ENCODE peak calls at places on chromosome 15, in five cellular contexts. One of them, this sample, is unnamed.

GRCh38 chr15:39079296-39079834 is 501.5 kb upstream of the THBS1 start:
- DNase-seq in stomach: no peak
- DNase-seq in sigmoid colon: no peak
- DNase-seq in breast epithelium: no peak
- DNase-seq in ovary: no peak
- DNase-seq in this sample: no peak

GRCh38 chr15:83100072-83100646 is 7.3 kb upstream of the TM6SF1 start:
- DNase-seq in stomach: no peak
- DNase-seq in sigmoid colon: no peak
- DNase-seq in breast epithelium: no peak
- DNase-seq in ovary: no peak
- DNase-seq in this sample: peak

GRCh38 chr15:69712999-69713398 is 260.4 kb downstream of the RPLP1 start:
- DNase-seq in stomach: no peak
- DNase-seq in sigmoid colon: no peak
- DNase-seq in breast epithelium: no peak
- DNase-seq in ovary: no peak
- DNase-seq in this sample: no peak

GRCh38 chr15:63858448-63858847 is 24.7 kb upstream of the HERC1 start:
- DNase-seq in stomach: no peak
- DNase-seq in sigmoid colon: no peak
- DNase-seq in breast epithelium: no peak
- DNase-seq in ovary: no peak
- DNase-seq in this sample: no peak

GRCh38 chr15:63041982-63042878 is at the start of gene TPM1:
- DNase-seq in stomach: peak
- DNase-seq in sigmoid colon: peak
- DNase-seq in breast epithelium: peak
- DNase-seq in ovary: peak
- DNase-seq in this sample: peak

GRCh38 chr15:31465083-31465955 is 138.7 kb downstream of the KLF13 start:
- DNase-seq in stomach: peak
- DNase-seq in sigmoid colon: no peak
- DNase-seq in breast epithelium: no peak
- DNase-seq in ovary: no peak
- DNase-seq in this sample: no peak

GRCh38 chr15:27486036-27486435 is 515.1 kb downstream of the GABRG3 start:
- DNase-seq in stomach: no peak
- DNase-seq in sigmoid colon: no peak
- DNase-seq in breast epithelium: no peak
- DNase-seq in ovary: no peak
- DNase-seq in this sample: no peak

GRCh38 chr15:66670698-66671580 is 31.1 kb upstream of the SMAD6 start:
- DNase-seq in stomach: peak
- DNase-seq in sigmoid colon: no peak
- DNase-seq in breast epithelium: peak
- DNase-seq in ovary: no peak
- DNase-seq in this sample: peak

GRCh38 chr15:45855210-45855906 is 220.5 kb downstream of the SQOR start:
- DNase-seq in stomach: peak
- DNase-seq in sigmoid colon: no peak
- DNase-seq in breast epithelium: no peak
- DNase-seq in ovary: no peak
- DNase-seq in this sample: no peak

GRCh38 chr15:67510597-67511225 is 10.2 kb upstream of the C15orf61 start:
- DNase-seq in stomach: no peak
- DNase-seq in sigmoid colon: no peak
- DNase-seq in breast epithelium: no peak
- DNase-seq in ovary: no peak
- DNase-seq in this sample: no peak

GRCh38 chr15:79970921-79971434 is at the start of gene BCL2A1:
- DNase-seq in stomach: peak
- DNase-seq in sigmoid colon: no peak
- DNase-seq in breast epithelium: no peak
- DNase-seq in ovary: no peak
- DNase-seq in this sample: peak

GRCh38 chr15:66886241-66886675 is 179.1 kb upstream of the SMAD3 start:
- DNase-seq in stomach: no peak
- DNase-seq in sigmoid colon: peak
- DNase-seq in breast epithelium: no peak
- DNase-seq in ovary: no peak
- DNase-seq in this sample: no peak

GRCh38 chr15:72534522-72534921 is 60.4 kb downstream of the ARIH1 start:
- DNase-seq in stomach: no peak
- DNase-seq in sigmoid colon: no peak
- DNase-seq in breast epithelium: no peak
- DNase-seq in ovary: no peak
- DNase-seq in this sample: no peak

GRCh38 chr15:94247789-94248638 is 16.7 kb downstream of the MCTP2 start:
- DNase-seq in stomach: no peak
- DNase-seq in sigmoid colon: no peak
- DNase-seq in breast epithelium: no peak
- DNase-seq in ovary: no peak
- DNase-seq in this sample: no peak

GRCh38 chr15:96046620-96047240 is 283.8 kb upstream of the NR2F2 start:
- DNase-seq in stomach: no peak
- DNase-seq in sigmoid colon: no peak
- DNase-seq in breast epithelium: no peak
- DNase-seq in ovary: no peak
- DNase-seq in this sample: no peak

GRCh38 chr15:62173215-62173614 is 8.1 kb upstream of the C2CD4B start:
- DNase-seq in stomach: no peak
- DNase-seq in sigmoid colon: no peak
- DNase-seq in breast epithelium: no peak
- DNase-seq in ovary: no peak
- DNase-seq in this sample: peak

GRCh38 chr15:64975390-64975789 is 14.3 kb downstream of the SPG21 start:
- DNase-seq in stomach: no peak
- DNase-seq in sigmoid colon: no peak
- DNase-seq in breast epithelium: no peak
- DNase-seq in ovary: no peak
- DNase-seq in this sample: no peak

GRCh38 chr15:64981812-64982431 is 7.8 kb downstream of the SPG21 start:
- DNase-seq in stomach: no peak
- DNase-seq in sigmoid colon: no peak
- DNase-seq in breast epithelium: no peak
- DNase-seq in ovary: no peak
- DNase-seq in this sample: no peak

GRCh38 chr15:64982472-64982871 is 7.2 kb downstream of the SPG21 start:
- DNase-seq in stomach: no peak
- DNase-seq in sigmoid colon: no peak
- DNase-seq in breast epithelium: no peak
- DNase-seq in ovary: no peak
- DNase-seq in this sample: no peak

GRCh38 chr15:64979252-64979710 is 10.4 kb downstream of the SPG21 start:
- DNase-seq in stomach: no peak
- DNase-seq in sigmoid colon: no peak
- DNase-seq in breast epithelium: no peak
- DNase-seq in ovary: no peak
- DNase-seq in this sample: no peak
- TF ChIP-seq POLR2A in stomach: no peak
- TF ChIP-seq POLR2A in sigmoid colon: no peak
- TF ChIP-seq POLR2A in breast epithelium: no peak
- TF ChIP-seq POLR2A in ovary: no peak
- TF ChIP-seq POLR2A in this sample: no peak

DNA sequence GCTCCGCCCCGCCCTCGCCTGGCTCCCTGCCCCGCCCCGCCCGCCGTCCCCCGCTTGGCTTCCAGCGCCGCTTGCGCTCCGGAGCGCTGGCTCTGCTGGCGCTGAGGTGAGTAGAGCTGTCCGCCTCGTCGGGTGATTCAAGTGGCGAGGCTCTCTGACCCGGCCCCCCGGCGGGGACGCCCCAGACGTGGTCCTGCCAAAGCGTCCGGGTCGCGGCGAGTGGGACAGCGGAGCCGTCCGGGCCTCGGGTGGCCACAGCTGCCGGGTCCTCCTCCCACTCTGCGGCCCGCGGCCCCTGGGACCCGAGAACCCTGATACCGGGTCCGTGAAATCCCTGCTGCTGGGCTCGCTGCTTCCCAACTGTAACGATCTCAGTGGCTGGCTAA is at the start of gene LRRC28:
- DNase-seq in stomach: no peak
- DNase-seq in sigmoid colon: no peak
- DNase-seq in breast epithelium: no peak
- DNase-seq in ovary: no peak
- DNase-seq in this sample: no peak
- TF ChIP-seq POLR2A in stomach: no peak
- TF ChIP-seq POLR2A in sigmoid colon: peak
- TF ChIP-seq POLR2A in breast epithelium: no peak
- TF ChIP-seq POLR2A in ovary: peak
- TF ChIP-seq POLR2A in this sample: no peak

GRCh38 chr15:40091861-40092415 is 16.7 kb downstream of the BMF start:
- DNase-seq in stomach: no peak
- DNase-seq in sigmoid colon: no peak
- DNase-seq in breast epithelium: peak
- DNase-seq in ovary: no peak
- DNase-seq in this sample: no peak
- TF ChIP-seq POLR2A in stomach: no peak
- TF ChIP-seq POLR2A in sigmoid colon: no peak
- TF ChIP-seq POLR2A in breast epithelium: no peak
- TF ChIP-seq POLR2A in ovary: no peak
- TF ChIP-seq POLR2A in this sample: no peak

DNA sequence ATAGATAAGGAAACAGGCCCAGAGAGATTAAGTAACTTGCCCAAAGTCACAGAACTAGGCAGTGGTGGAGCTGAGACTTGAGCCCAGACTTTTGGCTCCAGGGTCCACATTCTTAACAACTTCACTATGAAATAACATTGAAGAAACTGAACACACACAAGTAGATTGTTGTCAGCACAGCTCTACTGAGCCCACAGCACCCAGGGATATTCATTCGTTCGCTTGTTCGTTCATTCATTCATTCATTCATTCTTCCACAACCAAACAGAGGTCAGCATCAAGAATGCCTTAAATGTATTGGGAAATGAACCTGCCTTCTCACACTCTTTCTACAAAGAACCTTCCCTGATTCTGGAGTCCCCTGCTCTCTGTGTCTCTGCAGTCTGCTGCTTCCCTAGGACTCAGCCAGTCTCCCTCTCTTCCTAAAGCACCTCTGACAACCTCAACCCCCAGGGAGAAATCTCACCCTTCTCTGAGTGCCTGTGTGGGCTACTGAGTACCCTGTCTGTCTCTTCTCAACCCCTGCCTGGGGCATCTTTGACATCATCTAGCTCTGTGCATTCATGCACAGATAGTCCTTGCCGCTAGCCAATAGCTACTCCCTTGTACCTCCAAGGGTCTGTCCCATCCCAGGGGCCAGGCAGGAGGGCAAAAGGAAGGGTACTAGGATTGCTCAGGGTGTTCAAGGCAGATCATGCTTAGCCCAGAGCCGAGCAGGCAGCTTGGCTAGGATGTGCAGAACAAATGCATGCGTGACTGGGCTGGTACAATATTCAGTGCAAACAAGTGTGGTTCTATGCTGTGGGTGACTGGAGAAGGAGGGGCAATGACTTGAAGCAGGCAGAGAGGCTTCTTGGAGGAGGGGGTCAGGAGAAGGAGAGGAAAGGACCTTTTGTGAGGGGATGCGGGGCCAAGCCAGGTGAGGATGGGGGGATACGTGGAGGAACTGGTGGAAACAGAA is 3.4 kb downstream of the LINGO1 start:
- DNase-seq in stomach: no peak
- DNase-seq in sigmoid colon: no peak
- DNase-seq in breast epithelium: no peak
- DNase-seq in ovary: no peak
- DNase-seq in this sample: no peak
- TF ChIP-seq POLR2A in stomach: no peak
- TF ChIP-seq POLR2A in sigmoid colon: no peak
- TF ChIP-seq POLR2A in breast epithelium: no peak
- TF ChIP-seq POLR2A in ovary: no peak
- TF ChIP-seq POLR2A in this sample: no peak

GRCh38 chr15:36818260-36818659 is 238.8 kb downstream of the CDIN1 start:
- DNase-seq in stomach: no peak
- DNase-seq in sigmoid colon: no peak
- DNase-seq in breast epithelium: no peak
- DNase-seq in ovary: no peak
- DNase-seq in this sample: no peak
- TF ChIP-seq POLR2A in stomach: no peak
- TF ChIP-seq POLR2A in sigmoid colon: no peak
- TF ChIP-seq POLR2A in breast epithelium: no peak
- TF ChIP-seq POLR2A in ovary: no peak
- TF ChIP-seq POLR2A in this sample: no peak

GRCh38 chr15:85094685-85095084 is 113.0 kb downstream of the PDE8A start:
- DNase-seq in stomach: no peak
- DNase-seq in sigmoid colon: no peak
- DNase-seq in breast epithelium: no peak
- DNase-seq in ovary: no peak
- DNase-seq in this sample: no peak
- TF ChIP-seq POLR2A in stomach: no peak
- TF ChIP-seq POLR2A in sigmoid colon: no peak
- TF ChIP-seq POLR2A in breast epithelium: no peak
- TF ChIP-seq POLR2A in ovary: no peak
- TF ChIP-seq POLR2A in this sample: no peak

GRCh38 chr15:52113708-52114107 is 1.1 kb upstream of the BCL2L10 start:
- DNase-seq in stomach: no peak
- DNase-seq in sigmoid colon: no peak
- DNase-seq in breast epithelium: no peak
- DNase-seq in ovary: no peak
- DNase-seq in this sample: no peak

GRCh38 chr15:52111517-52112202 is 915 bp downstream of the BCL2L10 start:
- DNase-seq in stomach: no peak
- DNase-seq in sigmoid colon: no peak
- DNase-seq in breast epithelium: no peak
- DNase-seq in ovary: no peak
- DNase-seq in this sample: no peak

GRCh38 chr15:52114256-52114655 is 1.7 kb upstream of the BCL2L10 start:
- DNase-seq in stomach: no peak
- DNase-seq in sigmoid colon: no peak
- DNase-seq in breast epithelium: no peak
- DNase-seq in ovary: no peak
- DNase-seq in this sample: no peak

GRCh38 chr15:52113246-52113645 is 671 bp upstream of the BCL2L10 start:
- DNase-seq in stomach: no peak
- DNase-seq in sigmoid colon: no peak
- DNase-seq in breast epithelium: no peak
- DNase-seq in ovary: no peak
- DNase-seq in this sample: no peak

DNA sequence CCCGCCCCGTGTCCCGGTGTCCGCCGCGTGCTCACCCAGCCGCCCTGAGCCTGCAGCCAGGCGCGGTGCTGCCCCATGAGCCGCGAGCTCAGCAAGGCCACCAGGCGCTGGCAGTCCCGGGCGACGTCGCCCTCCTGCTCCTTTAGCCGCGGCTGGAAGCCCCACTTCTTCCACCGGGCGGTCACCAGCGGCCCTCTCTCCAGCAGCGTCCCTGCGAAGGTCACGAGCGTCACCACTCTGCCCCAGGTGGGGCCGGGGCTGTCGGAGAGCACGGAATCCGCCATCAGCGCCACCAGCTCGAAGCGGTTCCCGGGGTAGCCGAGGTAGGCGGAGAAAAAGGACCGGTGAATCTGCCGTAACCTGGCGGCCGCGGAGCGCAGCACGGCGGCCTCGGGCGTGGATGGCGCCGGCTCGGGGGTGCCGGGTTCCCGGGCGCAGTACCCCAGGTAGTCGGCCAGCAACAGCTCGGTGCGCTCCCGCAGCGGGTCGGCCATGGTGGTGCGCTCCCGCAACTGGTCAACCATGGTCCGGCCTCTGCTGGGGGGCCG is 298 bp downstream of the BCL2L10 start:
- DNase-seq in stomach: peak
- DNase-seq in sigmoid colon: no peak
- DNase-seq in breast epithelium: peak
- DNase-seq in ovary: peak
- DNase-seq in this sample: peak
- TF ChIP-seq POLR2A in stomach: no peak
- TF ChIP-seq POLR2A in sigmoid colon: no peak
- TF ChIP-seq POLR2A in breast epithelium: no peak
- TF ChIP-seq POLR2A in ovary: no peak
- TF ChIP-seq POLR2A in this sample: no peak

GRCh38 chr15:91852741-91853500 is 587 bp upstream of the SLCO3A1 start:
- DNase-seq in stomach: peak
- DNase-seq in sigmoid colon: peak
- DNase-seq in breast epithelium: peak
- DNase-seq in ovary: peak
- DNase-seq in this sample: peak
- TF ChIP-seq POLR2A in stomach: no peak
- TF ChIP-seq POLR2A in sigmoid colon: no peak
- TF ChIP-seq POLR2A in breast epithelium: no peak
- TF ChIP-seq POLR2A in ovary: no peak
- TF ChIP-seq POLR2A in this sample: no peak